ENCODE peak calls at places on chromosomes 6 and 20, in seven cellular contexts. P is neural crest cell; V is GM23338; X is neural progenitor cell; W is GM20000; J is GM10248; M is CD8-positive, alpha-beta T cell. Y is an unnamed sample.

GRCh38 chr20:52572687-52573086 is 381.1 kb upstream of the ZFP64 start:
- DNase-seq in P (no peak), V (no peak), X (no peak), W (no peak), J (no peak), M (no peak), Y (no peak)

GRCh38 chr6:23587582-23587981 is 538.4 kb upstream of the NRSN1 start:
- DNase-seq in P (no peak), V (no peak), X (no peak), W (no peak), J (no peak), M (no peak), Y (no peak)

GRCh38 chr6:159279790-159280277 is 110.6 kb downstream of the FNDC1 start:
- DNase-seq in P (no peak), V (peak), X (no peak), W (no peak), J (no peak), M (no peak), Y (no peak)

GRCh38 chr6:64290867-64291266 is 655.3 kb downstream of the PHF3 start:
- DNase-seq in P (no peak), V (no peak), X (no peak), W (no peak), J (no peak), M (no peak), Y (no peak)

GRCh38 chr20:56595746-56596478 is 33.2 kb upstream of the TFAP2C start:
- DNase-seq in P (no peak), V (peak), X (peak), W (no peak), J (no peak), M (no peak), Y (no peak)

GRCh38 chr6:134826889-134827737 is 122.8 kb downstream of the ALDH8A1 start:
- DNase-seq in P (no peak), V (no peak), X (no peak), W (no peak), J (no peak), M (no peak), Y (no peak)

GRCh38 chr6:151847064-151847463 is 39.6 kb downstream of the ESR1 start:
- DNase-seq in P (peak), V (peak), X (peak), W (no peak), J (no peak), M (no peak), Y (no peak)

GRCh38 chr20:33490023-33490933 is at the start of gene CBFA2T2:
- DNase-seq in P (no peak), V (no peak), X (peak), W (peak), J (no peak), M (no peak), Y (no peak)

GRCh38 chr20:26218301-26218700 is 521.6 kb upstream of the ZNF337 start:
- DNase-seq in P (no peak), V (no peak), X (no peak), W (no peak), J (no peak), M (no peak), Y (no peak)

GRCh38 chr20:15799871-15800270 is 773.4 kb downstream of the KIF16B start:
- DNase-seq in P (no peak), V (no peak), X (no peak), W (no peak), J (no peak), M (no peak), Y (no peak)

GRCh38 chr6:85923013-85923430 is 280.3 kb upstream of the SYNCRIP start:
- DNase-seq in P (peak), V (peak), X (peak), W (peak), J (peak), M (no peak), Y (peak)

GRCh38 chr6:79048611-79049010 is 29.4 kb downstream of the PHIP start:
- DNase-seq in P (peak), V (peak), X (peak), W (no peak), J (no peak), M (no peak), Y (no peak)

GRCh38 chr6:113997106-113997505 is 26.2 kb upstream of the HDAC2 start:
- DNase-seq in P (no peak), V (no peak), X (no peak), W (no peak), J (no peak), M (no peak), Y (no peak)

GRCh38 chr6:113999284-113999683 is 28.3 kb upstream of the HDAC2 start:
- DNase-seq in P (no peak), V (no peak), X (no peak), W (no peak), J (no peak), M (no peak), Y (no peak)

GRCh38 chr6:113995632-113996031 is 24.7 kb upstream of the HDAC2 start:
- DNase-seq in P (no peak), V (peak), X (peak), W (no peak), J (no peak), M (no peak), Y (no peak)

GRCh38 chr6:113998811-113999210 is 27.9 kb upstream of the HDAC2 start:
- DNase-seq in P (no peak), V (no peak), X (no peak), W (no peak), J (no peak), M (no peak), Y (no peak)

DNA sequence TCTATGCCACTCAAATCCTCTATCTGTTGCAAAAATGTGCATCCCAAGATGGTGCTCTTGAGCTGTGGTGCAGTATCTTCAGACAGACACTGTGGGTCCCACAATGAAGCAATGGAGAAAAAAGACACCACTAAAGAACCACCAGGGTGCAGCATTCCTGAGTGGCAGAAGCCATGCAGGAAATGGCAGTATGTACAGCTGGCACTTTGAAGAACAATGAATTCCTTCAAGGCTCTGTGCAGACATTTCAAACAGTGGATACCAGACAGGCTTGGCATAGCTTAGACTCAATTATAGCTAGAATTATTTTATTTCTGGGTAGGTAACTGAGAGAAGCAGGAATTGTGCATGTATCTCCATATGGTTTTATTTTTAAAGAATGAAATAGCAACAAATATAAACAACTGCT is 24.0 kb upstream of the HDAC2 start:
- DNase-seq in P (peak), V (peak), X (peak), W (peak), J (peak), M (no peak), Y (peak)
- TF ChIP-seq CTCF in P (peak), V (peak), X (peak), W (peak), J (peak), M (no peak), Y (peak)

GRCh38 chr6:7723041-7723447 is 2.9 kb upstream of the BMP6 start:
- DNase-seq in P (peak), V (peak), X (peak), W (peak), J (peak), M (peak), Y (peak)
- TF ChIP-seq CTCF in P (peak), V (peak), X (peak), W (peak), J (peak), M (peak), Y (peak)

GRCh38 chr6:102115911-102116310 is 722.4 kb downstream of the GRIK2 start:
- DNase-seq in P (no peak), V (no peak), X (no peak), W (no peak), J (no peak), M (no peak), Y (no peak)

GRCh38 chr6:102118034-102118433 is 724.5 kb downstream of the GRIK2 start:
- DNase-seq in P (no peak), V (no peak), X (no peak), W (no peak), J (no peak), M (no peak), Y (no peak)

DNA sequence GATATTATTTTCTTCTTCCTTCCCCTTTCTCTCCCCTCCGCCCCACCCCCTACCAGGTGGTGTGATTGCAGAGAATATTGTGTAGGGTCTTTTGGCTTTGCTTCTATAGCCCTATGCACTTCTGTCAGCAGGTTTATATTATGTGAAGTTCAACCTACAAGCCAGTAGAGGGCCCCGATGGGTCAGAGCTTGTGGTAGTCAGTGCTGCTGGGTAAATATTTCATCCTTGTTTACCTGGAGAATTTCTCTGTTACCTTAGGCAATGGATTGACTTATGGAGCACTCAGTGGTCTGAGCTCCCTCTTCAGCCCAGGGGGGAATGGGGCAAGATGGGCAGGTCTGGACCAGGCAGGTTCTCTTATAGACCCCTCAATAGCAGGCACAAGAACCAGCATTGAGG is 720.9 kb downstream of the GRIK2 start:
- DNase-seq in P (no peak), V (peak), X (peak), W (peak), J (no peak), M (no peak), Y (peak)
- TF ChIP-seq CTCF in P (peak), V (peak), X (peak), W (no peak), J (peak), M (no peak), Y (peak)

DNA sequence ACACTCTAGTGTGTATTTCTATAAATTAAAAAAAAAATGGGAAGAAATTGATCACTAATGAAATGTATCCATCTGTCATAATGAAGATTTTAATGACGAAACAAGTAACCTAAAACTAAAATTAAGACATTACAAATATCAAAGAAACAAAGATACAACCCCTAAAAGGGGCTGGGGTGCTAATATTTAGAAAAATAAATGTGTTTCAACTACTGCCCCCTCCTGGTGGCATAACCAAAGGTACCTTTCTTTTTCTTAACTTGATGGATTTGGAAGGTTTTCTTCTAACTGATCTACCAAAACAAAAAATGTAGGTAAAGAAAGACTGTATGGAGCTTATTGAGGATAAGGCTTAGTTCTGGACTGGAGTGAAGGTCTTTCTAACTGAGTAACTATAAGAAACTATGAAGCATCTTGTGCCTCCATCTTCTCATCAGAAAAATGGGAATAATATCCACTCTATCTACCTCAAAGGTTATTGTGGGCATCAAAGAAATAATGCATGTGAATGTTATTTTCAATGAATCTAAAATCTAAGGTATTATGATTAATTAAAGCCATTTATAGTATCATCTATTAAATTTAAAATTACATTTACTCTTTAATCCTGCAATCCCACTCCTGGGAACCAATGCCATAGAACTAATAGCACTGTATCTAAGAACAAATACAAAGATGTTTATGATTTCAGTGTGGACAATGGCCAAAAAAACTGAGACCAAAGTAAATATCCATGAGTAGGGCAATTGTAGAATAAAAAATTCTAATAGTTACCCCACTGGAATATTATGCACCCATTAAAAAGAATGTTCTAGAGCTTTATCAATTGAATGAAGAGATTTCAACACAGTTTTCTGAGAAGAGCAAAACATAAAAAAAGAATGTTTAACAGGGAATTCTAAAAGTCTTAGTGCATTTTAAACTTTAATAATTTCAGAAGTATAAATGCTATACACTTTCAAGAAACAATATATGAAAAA is 117.2 kb downstream of the BACH2 start:
- DNase-seq in P (no peak), V (peak), X (peak), W (no peak), J (no peak), M (no peak), Y (no peak)
- TF ChIP-seq CTCF in P (peak), V (peak), X (peak), W (no peak), J (no peak), M (peak), Y (peak)

GRCh38 chr6:47075741-47076421 is 33.7 kb upstream of the ADGRF1 start:
- DNase-seq in P (no peak), V (no peak), X (no peak), W (no peak), J (no peak), M (no peak), Y (no peak)

GRCh38 chr6:47078991-47079390 is 36.9 kb upstream of the ADGRF1 start:
- DNase-seq in P (no peak), V (no peak), X (no peak), W (no peak), J (no peak), M (no peak), Y (no peak)

GRCh38 chr6:47076422-47077344 is 34.6 kb upstream of the ADGRF1 start:
- DNase-seq in P (no peak), V (no peak), X (no peak), W (no peak), J (no peak), M (no peak), Y (no peak)

GRCh38 chr6:47080083-47080596 is 38.0 kb upstream of the ADGRF1 start:
- DNase-seq in P (no peak), V (no peak), X (no peak), W (no peak), J (no peak), M (no peak), Y (no peak)

GRCh38 chr6:47079638-47080037 is 37.5 kb upstream of the ADGRF1 start:
- DNase-seq in P (no peak), V (peak), X (no peak), W (no peak), J (no peak), M (no peak), Y (no peak)
- TF ChIP-seq CTCF in P (peak), V (peak), X (peak), W (no peak), J (no peak), M (no peak), Y (no peak)